ENCODE peak calls at places on chromosomes 12 and 14, in six cellular contexts. One of them, this sample, is unnamed.
A peak's percentile ranks its signal among the peaks of the same experiment; 100 is the strongest.

GRCh38 chr14:80211143-80212024 is at the start of gene DIO2:
- DNase-seq in right lobe of liver: no peak
- DNase-seq in CD8-positive, alpha-beta T cell: no peak
- DNase-seq in ascending aorta: no peak
- DNase-seq in SK-N-SH: no peak
- DNase-seq in A549: peak; percentile 66
- DNase-seq in this sample: peak; percentile 47

GRCh38 chr12:124422570-124423523 is 128.0 kb downstream of the RFLNA start:
- DNase-seq in right lobe of liver: peak; percentile 91
- DNase-seq in CD8-positive, alpha-beta T cell: no peak
- DNase-seq in ascending aorta: peak; percentile 62
- DNase-seq in SK-N-SH: peak; percentile 97
- DNase-seq in A549: peak; percentile 98
- DNase-seq in this sample: peak; percentile 60

GRCh38 chr14:34539407-34540180 is at the start of gene EAPP:
- DNase-seq in right lobe of liver: peak; percentile 99
- DNase-seq in CD8-positive, alpha-beta T cell: peak; percentile 93
- DNase-seq in ascending aorta: peak; percentile 96
- DNase-seq in SK-N-SH: peak; percentile 96
- DNase-seq in A549: peak; percentile 99
- DNase-seq in this sample: peak; percentile 99

GRCh38 chr14:68466491-68466977 is 326.3 kb downstream of the ZFP36L1 start:
- DNase-seq in right lobe of liver: no peak
- DNase-seq in CD8-positive, alpha-beta T cell: no peak
- DNase-seq in ascending aorta: no peak
- DNase-seq in SK-N-SH: no peak
- DNase-seq in A549: peak; percentile 95
- DNase-seq in this sample: no peak

GRCh38 chr14:69320581-69321365 is 60.8 kb downstream of the GALNT16 start:
- DNase-seq in right lobe of liver: no peak
- DNase-seq in CD8-positive, alpha-beta T cell: no peak
- DNase-seq in ascending aorta: no peak
- DNase-seq in SK-N-SH: no peak
- DNase-seq in A549: no peak
- DNase-seq in this sample: peak; percentile 34

GRCh38 chr14:99415496-99416281 is 65.0 kb downstream of the SETD3 start:
- DNase-seq in right lobe of liver: no peak
- DNase-seq in CD8-positive, alpha-beta T cell: peak; percentile 65
- DNase-seq in ascending aorta: no peak
- DNase-seq in SK-N-SH: peak; percentile 77
- DNase-seq in A549: peak; percentile 83
- DNase-seq in this sample: peak; percentile 81

GRCh38 chr12:80837342-80837978 is 100.3 kb downstream of the LIN7A start:
- DNase-seq in right lobe of liver: no peak
- DNase-seq in CD8-positive, alpha-beta T cell: no peak
- DNase-seq in ascending aorta: no peak
- DNase-seq in SK-N-SH: peak; percentile 17
- DNase-seq in A549: peak; percentile 53
- DNase-seq in this sample: peak; percentile 84

GRCh38 chr12:75852956-75853355 is 178.6 kb downstream of the PHLDA1 start:
- DNase-seq in right lobe of liver: no peak
- DNase-seq in CD8-positive, alpha-beta T cell: no peak
- DNase-seq in ascending aorta: no peak
- DNase-seq in SK-N-SH: no peak
- DNase-seq in A549: no peak
- DNase-seq in this sample: no peak

GRCh38 chr12:113862570-113863454 is 103.3 kb downstream of the RBM19 start:
- DNase-seq in right lobe of liver: no peak
- DNase-seq in CD8-positive, alpha-beta T cell: no peak
- DNase-seq in ascending aorta: no peak
- DNase-seq in SK-N-SH: no peak
- DNase-seq in A549: peak; percentile 20
- DNase-seq in this sample: peak; percentile 83

GRCh38 chr12:13222076-13222475 is 25.6 kb downstream of the EMP1 start:
- DNase-seq in right lobe of liver: no peak
- DNase-seq in CD8-positive, alpha-beta T cell: no peak
- DNase-seq in ascending aorta: no peak
- DNase-seq in SK-N-SH: no peak
- DNase-seq in A549: peak; percentile 61
- DNase-seq in this sample: peak; percentile 48

GRCh38 chr14:72723741-72724530 is 170.0 kb downstream of the DPF3 start:
- DNase-seq in right lobe of liver: no peak
- DNase-seq in CD8-positive, alpha-beta T cell: no peak
- DNase-seq in ascending aorta: no peak
- DNase-seq in SK-N-SH: no peak
- DNase-seq in A549: no peak
- DNase-seq in this sample: no peak

GRCh38 chr12:19496249-19497208 is 57.2 kb downstream of the AEBP2 start:
- DNase-seq in right lobe of liver: no peak
- DNase-seq in CD8-positive, alpha-beta T cell: no peak
- DNase-seq in ascending aorta: no peak
- DNase-seq in SK-N-SH: no peak
- DNase-seq in A549: no peak
- DNase-seq in this sample: no peak

GRCh38 chr12:69066420-69067373 is 133.7 kb upstream of the CPM start:
- DNase-seq in right lobe of liver: peak; percentile 69
- DNase-seq in CD8-positive, alpha-beta T cell: no peak
- DNase-seq in ascending aorta: no peak
- DNase-seq in SK-N-SH: no peak
- DNase-seq in A549: no peak
- DNase-seq in this sample: peak; percentile 75

GRCh38 chr14:21924479-21924878 is 250.9 kb upstream of the OR4E1 start:
- DNase-seq in right lobe of liver: no peak
- DNase-seq in CD8-positive, alpha-beta T cell: peak; percentile 56
- DNase-seq in ascending aorta: no peak
- DNase-seq in SK-N-SH: no peak
- DNase-seq in A549: no peak
- DNase-seq in this sample: peak; percentile 58

GRCh38 chr12:124645530-124646244 is 78.3 kb upstream of the NCOR2 start:
- DNase-seq in right lobe of liver: no peak
- DNase-seq in CD8-positive, alpha-beta T cell: no peak
- DNase-seq in ascending aorta: no peak
- DNase-seq in SK-N-SH: no peak
- DNase-seq in A549: no peak
- DNase-seq in this sample: no peak

GRCh38 chr12:11765421-11765816 is 115.9 kb downstream of the ETV6 start:
- DNase-seq in right lobe of liver: no peak
- DNase-seq in CD8-positive, alpha-beta T cell: no peak
- DNase-seq in ascending aorta: no peak
- DNase-seq in SK-N-SH: no peak
- DNase-seq in A549: no peak
- DNase-seq in this sample: no peak

GRCh38 chr12:92030618-92031017 is 115.0 kb downstream of the BTG1 start:
- DNase-seq in right lobe of liver: no peak
- DNase-seq in CD8-positive, alpha-beta T cell: peak; percentile 64
- DNase-seq in ascending aorta: no peak
- DNase-seq in SK-N-SH: no peak
- DNase-seq in A549: no peak
- DNase-seq in this sample: no peak

GRCh38 chr12:104473374-104473983 is 16.7 kb downstream of the CHST11 start:
- DNase-seq in right lobe of liver: no peak
- DNase-seq in CD8-positive, alpha-beta T cell: no peak
- DNase-seq in ascending aorta: no peak
- DNase-seq in SK-N-SH: no peak
- DNase-seq in A549: no peak
- DNase-seq in this sample: no peak

GRCh38 chr12:113142173-113142885 is 6.8 kb upstream of the RASAL1 start:
- DNase-seq in right lobe of liver: no peak
- DNase-seq in CD8-positive, alpha-beta T cell: no peak
- DNase-seq in ascending aorta: no peak
- DNase-seq in SK-N-SH: peak; percentile 22
- DNase-seq in A549: no peak
- DNase-seq in this sample: peak; percentile 40

GRCh38 chr12:123998344-123998941 is 25.4 kb downstream of the ZNF664 start:
- DNase-seq in right lobe of liver: no peak
- DNase-seq in CD8-positive, alpha-beta T cell: no peak
- DNase-seq in ascending aorta: no peak
- DNase-seq in SK-N-SH: no peak
- DNase-seq in A549: no peak
- DNase-seq in this sample: no peak

GRCh38 chr14:69662636-69663321 is 51.4 kb downstream of the SUSD6 start:
- DNase-seq in right lobe of liver: no peak
- DNase-seq in CD8-positive, alpha-beta T cell: no peak
- DNase-seq in ascending aorta: no peak
- DNase-seq in SK-N-SH: no peak
- DNase-seq in A549: no peak
- DNase-seq in this sample: no peak

GRCh38 chr12:116551952-116552749 is 7.0 kb upstream of the MAP1LC3B2 start:
- DNase-seq in right lobe of liver: no peak
- DNase-seq in CD8-positive, alpha-beta T cell: no peak
- DNase-seq in ascending aorta: no peak
- DNase-seq in SK-N-SH: no peak
- DNase-seq in A549: no peak
- DNase-seq in this sample: no peak

GRCh38 chr12:110349521-110350151 is 53.9 kb downstream of the ANAPC7 start:
- DNase-seq in right lobe of liver: no peak
- DNase-seq in CD8-positive, alpha-beta T cell: peak; percentile 46
- DNase-seq in ascending aorta: no peak
- DNase-seq in SK-N-SH: no peak
- DNase-seq in A549: no peak
- DNase-seq in this sample: no peak

GRCh38 chr14:76987956-76988520 is 40.5 kb downstream of the IRF2BPL start:
- DNase-seq in right lobe of liver: no peak
- DNase-seq in CD8-positive, alpha-beta T cell: no peak
- DNase-seq in ascending aorta: no peak
- DNase-seq in SK-N-SH: no peak
- DNase-seq in A549: no peak
- DNase-seq in this sample: peak; percentile 68
- H3K27ac ChIP-seq in right lobe of liver: no peak overlapping the region
- H3K27ac ChIP-seq in CD8-positive, alpha-beta T cell: no peak overlapping the region
- H3K27ac ChIP-seq in ascending aorta: no peak overlapping the region
- H3K27ac ChIP-seq in SK-N-SH: no peak overlapping the region
- H3K27ac ChIP-seq in A549: peak overlapping the region; percentile 41
- H3K27ac ChIP-seq in this sample: no peak overlapping the region

GRCh38 chr12:65074932-65075331 is 46.2 kb downstream of the WIF1 start:
- DNase-seq in right lobe of liver: no peak
- DNase-seq in CD8-positive, alpha-beta T cell: no peak
- DNase-seq in ascending aorta: no peak
- DNase-seq in SK-N-SH: no peak
- DNase-seq in A549: peak; percentile 6
- DNase-seq in this sample: peak; percentile 57
- TF ChIP-seq CTCF in right lobe of liver: no peak
- TF ChIP-seq CTCF in CD8-positive, alpha-beta T cell: no peak
- TF ChIP-seq CTCF in ascending aorta: no peak
- TF ChIP-seq CTCF in SK-N-SH: no peak
- TF ChIP-seq CTCF in A549: no peak
- TF ChIP-seq CTCF in this sample: peak; percentile 68

DNA sequence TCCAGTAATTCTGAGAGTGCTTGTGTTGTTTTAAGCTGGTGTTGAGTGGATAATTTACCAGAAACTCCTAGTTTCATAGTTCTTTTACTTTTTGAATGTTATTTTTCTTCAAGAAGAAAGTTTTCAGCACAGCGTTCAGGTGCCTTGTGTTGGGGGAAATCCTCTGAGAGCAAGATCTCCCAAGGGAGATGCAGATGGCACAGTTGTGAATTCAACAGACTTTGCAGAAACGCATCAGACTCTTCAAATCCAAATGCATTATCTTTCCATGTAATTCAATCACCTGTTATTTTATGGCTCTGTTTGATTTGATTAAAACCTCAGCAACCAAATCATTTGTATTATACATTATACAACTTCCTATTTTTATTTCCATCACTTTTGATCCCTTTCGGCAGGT is 439.9 kb downstream of the EGLN3 start:
- DNase-seq in right lobe of liver: no peak
- DNase-seq in CD8-positive, alpha-beta T cell: no peak
- DNase-seq in ascending aorta: no peak
- DNase-seq in SK-N-SH: no peak
- DNase-seq in A549: no peak
- DNase-seq in this sample: no peak
- H3K27ac ChIP-seq in right lobe of liver: no peak overlapping the region
- H3K27ac ChIP-seq in CD8-positive, alpha-beta T cell: no peak overlapping the region
- H3K27ac ChIP-seq in ascending aorta: no peak overlapping the region
- H3K27ac ChIP-seq in SK-N-SH: no peak overlapping the region
- H3K27ac ChIP-seq in A549: no peak overlapping the region
- H3K27ac ChIP-seq in this sample: no peak overlapping the region

DNA sequence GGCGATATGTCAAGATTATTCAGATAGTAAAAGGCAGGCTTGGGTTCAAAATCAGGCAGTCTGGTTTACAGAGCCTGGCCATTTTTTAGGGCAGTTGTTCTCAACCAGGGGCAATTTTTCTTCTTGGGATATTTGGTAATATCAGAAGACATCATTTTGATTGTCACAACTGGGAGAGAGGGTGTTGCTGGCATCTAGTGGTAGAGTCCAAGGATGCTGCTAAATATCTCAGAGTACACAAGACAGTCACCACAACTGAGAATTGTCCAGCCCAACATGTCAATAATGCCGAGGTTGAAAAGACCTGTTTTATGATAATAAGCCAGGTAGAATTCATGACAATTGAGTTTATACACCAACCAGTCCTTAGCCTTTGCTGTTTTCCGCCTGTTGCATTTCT is 733.9 kb downstream of the NRXN3 start:
- DNase-seq in right lobe of liver: no peak
- DNase-seq in CD8-positive, alpha-beta T cell: no peak
- DNase-seq in ascending aorta: no peak
- DNase-seq in SK-N-SH: no peak
- DNase-seq in A549: peak; percentile 10
- DNase-seq in this sample: no peak
- TF ChIP-seq CTCF in right lobe of liver: no peak
- TF ChIP-seq CTCF in CD8-positive, alpha-beta T cell: no peak
- TF ChIP-seq CTCF in ascending aorta: no peak
- TF ChIP-seq CTCF in SK-N-SH: peak; percentile 22
- TF ChIP-seq CTCF in A549: no peak
- TF ChIP-seq CTCF in this sample: peak; percentile 28

GRCh38 chr14:76950043-76951020 is 78.2 kb downstream of the IRF2BPL start:
- DNase-seq in right lobe of liver: no peak
- DNase-seq in CD8-positive, alpha-beta T cell: no peak
- DNase-seq in ascending aorta: no peak
- DNase-seq in SK-N-SH: no peak
- DNase-seq in A549: no peak
- DNase-seq in this sample: no peak
- H3K27ac ChIP-seq in right lobe of liver: no peak overlapping the region
- H3K27ac ChIP-seq in CD8-positive, alpha-beta T cell: no peak overlapping the region
- H3K27ac ChIP-seq in ascending aorta: peak overlapping the region; percentile 21
- H3K27ac ChIP-seq in SK-N-SH: peak overlapping the region; percentile 76
- H3K27ac ChIP-seq in A549: peak overlapping the region; percentile 100
- H3K27ac ChIP-seq in this sample: no peak overlapping the region

DNA sequence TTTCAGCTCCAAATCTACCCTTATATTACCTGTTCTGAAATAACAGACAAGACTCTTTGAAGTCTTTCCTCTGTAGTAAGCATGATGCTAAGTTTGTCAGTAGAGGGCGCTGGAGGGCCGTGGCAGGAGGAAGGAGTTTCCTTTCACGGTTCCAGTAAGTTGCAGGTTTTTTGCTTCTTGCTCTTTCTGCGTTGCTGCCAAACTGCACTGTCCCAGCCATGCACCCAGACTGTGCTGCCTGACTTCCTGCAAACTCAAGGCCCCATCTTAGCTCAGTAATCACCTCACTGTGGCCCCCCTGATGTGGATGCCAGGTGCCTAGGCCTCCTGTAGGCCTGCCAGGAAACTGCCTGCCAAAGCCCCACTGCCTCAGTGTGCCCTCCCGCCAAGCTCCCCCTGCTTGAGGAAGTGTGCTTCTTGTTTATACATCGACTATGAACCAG is 193.5 kb upstream of the LRIG3 start:
- DNase-seq in right lobe of liver: peak; percentile 66
- DNase-seq in CD8-positive, alpha-beta T cell: no peak
- DNase-seq in ascending aorta: peak; percentile 10
- DNase-seq in SK-N-SH: peak; percentile 42
- DNase-seq in A549: peak; percentile 84
- DNase-seq in this sample: peak; percentile 97
- TF ChIP-seq CTCF in right lobe of liver: peak; percentile 69
- TF ChIP-seq CTCF in CD8-positive, alpha-beta T cell: no peak
- TF ChIP-seq CTCF in ascending aorta: peak; percentile 92
- TF ChIP-seq CTCF in SK-N-SH: peak; percentile 86
- TF ChIP-seq CTCF in A549: peak; percentile 76
- TF ChIP-seq CTCF in this sample: peak; percentile 97

This sample was measured in endodermal cell.